ENCODE peak calls at places on chromosomes 12 and 14, in six cellular contexts. F is RPMI7951, M is memory B cell, V is NCI-H774, I is heart right ventricle, X is EL. O is an unnamed sample.

GRCh38 chr12:66859751-66860440 is 181.0 kb upstream of the GRIP1 start:
- DNase-seq in F (no peak), M (no peak), V (no peak), I (no peak), X (no peak), O (no peak)

GRCh38 chr14:73280903-73281302 is 43.6 kb downstream of the PAPLN start:
- DNase-seq in F (no peak), M (no peak), V (no peak), I (no peak), X (no peak), O (no peak)

GRCh38 chr12:56261503-56262230 is 3.5 kb upstream of the ANKRD52 start:
- DNase-seq in F (peak), M (no peak), V (no peak), I (no peak), X (peak), O (peak)

GRCh38 chr14:105419305-105420091 is at the start of gene MTA1:
- DNase-seq in F (peak), M (peak), V (peak), I (peak), X (peak), O (no peak)

GRCh38 chr12:124847675-124848074 is 16.0 kb downstream of the SCARB1 start:
- DNase-seq in F (peak), M (no peak), V (no peak), I (no peak), X (no peak), O (peak)

GRCh38 chr12:109709401-109710278 is 4.0 kb upstream of the FAM222A start:
- DNase-seq in F (no peak), M (no peak), V (no peak), I (no peak), X (no peak), O (no peak)

GRCh38 chr12:30694412-30694955 is 1.2 kb downstream of the IPO8 start:
- DNase-seq in F (no peak), M (no peak), V (no peak), I (no peak), X (no peak), O (no peak)

GRCh38 chr14:54776361-54777001 is 126.1 kb downstream of the GCH1 start:
- DNase-seq in F (peak), M (peak), V (no peak), I (peak), X (peak), O (peak)

GRCh38 chr14:70416322-70416716 is 571 bp downstream of the SYNJ2BP start:
- DNase-seq in F (peak), M (no peak), V (no peak), I (no peak), X (peak), O (no peak)

GRCh38 chr12:68798880-68799229 is 9.1 kb upstream of the MDM2 start:
- DNase-seq in F (no peak), M (no peak), V (no peak), I (no peak), X (no peak), O (no peak)

GRCh38 chr12:54172102-54172630 is 16.6 kb downstream of the SMUG1 start:
- DNase-seq in F (no peak), M (no peak), V (no peak), I (no peak), X (no peak), O (no peak)

GRCh38 chr12:121331268-121331667 is 20.9 kb downstream of the ANAPC5 start:
- DNase-seq in F (no peak), M (no peak), V (no peak), I (no peak), X (no peak), O (no peak)

GRCh38 chr12:111469406-111469805 is 63.7 kb downstream of the SH2B3 start:
- DNase-seq in F (no peak), M (no peak), V (no peak), I (no peak), X (peak), O (no peak)

GRCh38 chr14:91482278-91483023 is 27.7 kb downstream of the PPP4R3A start:
- DNase-seq in F (no peak), M (no peak), V (no peak), I (no peak), X (peak), O (no peak)

GRCh38 chr12:49707127-49707811 is at the start of gene FMNL3:
- DNase-seq in F (peak), M (peak), V (peak), I (peak), X (peak), O (peak)

GRCh38 chr14:35122696-35123387 is 490 bp downstream of the PRORP start:
- DNase-seq in F (peak), M (no peak), V (no peak), I (no peak), X (no peak), O (no peak)

GRCh38 chr12:113860059-113860820 is 105.9 kb downstream of the RBM19 start:
- DNase-seq in F (no peak), M (no peak), V (no peak), I (no peak), X (no peak), O (no peak)

GRCh38 chr12:96255077-96255476 is 60.9 kb downstream of the ELK3 start:
- DNase-seq in F (no peak), M (no peak), V (no peak), I (peak), X (no peak), O (no peak)

GRCh38 chr12:74292351-74293194 is 245.1 kb upstream of the ATXN7L3B start:
- DNase-seq in F (no peak), M (no peak), V (no peak), I (no peak), X (no peak), O (no peak)

GRCh38 chr14:55243813-55244212 is 27.4 kb upstream of the FBXO34 start:
- DNase-seq in F (no peak), M (no peak), V (no peak), I (no peak), X (no peak), O (no peak)

GRCh38 chr12:6605425-6606330 is 1.5 kb downstream of the CHD4 start:
- DNase-seq in F (peak), M (peak), V (no peak), I (no peak), X (peak), O (peak)

GRCh38 chr14:73786632-73786941 is 65.0 kb upstream of the PTGR2 start:
- DNase-seq in F (peak), M (no peak), V (no peak), I (peak), X (peak), O (no peak)